ENCODE peak calls at places on chromosomes 16 and 17, in six cellular contexts. One of them, this sample, is unnamed.

GRCh38 chr17:80724723-80725388 is 180.2 kb downstream of the RPTOR start:
- DNase-seq in ureter: no peak
- DNase-seq in COR-L47: no peak
- DNase-seq in activated CD4-positive, alpha-beta T cell treated with anti-CD3 and anti-CD28 coated beads, Interleukin-2, amount 50 U/mL, for 48 hours: no peak
- DNase-seq in CD8-positive, alpha-beta T cell: no peak
- DNase-seq in left lobe of liver: no peak
- DNase-seq in this sample: no peak

GRCh38 chr16:2212362-2213324 is 2.0 kb upstream of the BRICD5 start:
- DNase-seq in ureter: no peak
- DNase-seq in COR-L47: no peak
- DNase-seq in activated CD4-positive, alpha-beta T cell treated with anti-CD3 and anti-CD28 coated beads, Interleukin-2, amount 50 U/mL, for 48 hours: no peak
- DNase-seq in CD8-positive, alpha-beta T cell: no peak
- DNase-seq in left lobe of liver: no peak
- DNase-seq in this sample: no peak

GRCh38 chr17:65277576-65277975 is 140.4 kb downstream of the RGS9 start:
- DNase-seq in ureter: no peak
- DNase-seq in COR-L47: no peak
- DNase-seq in activated CD4-positive, alpha-beta T cell treated with anti-CD3 and anti-CD28 coated beads, Interleukin-2, amount 50 U/mL, for 48 hours: no peak
- DNase-seq in CD8-positive, alpha-beta T cell: no peak
- DNase-seq in left lobe of liver: no peak
- DNase-seq in this sample: no peak

GRCh38 chr17:50634123-50634914 is at the start of gene ABCC3:
- DNase-seq in ureter: peak
- DNase-seq in COR-L47: no peak
- DNase-seq in activated CD4-positive, alpha-beta T cell treated with anti-CD3 and anti-CD28 coated beads, Interleukin-2, amount 50 U/mL, for 48 hours: no peak
- DNase-seq in CD8-positive, alpha-beta T cell: no peak
- DNase-seq in left lobe of liver: peak
- DNase-seq in this sample: no peak

GRCh38 chr16:67874147-67874771 is 1.4 kb downstream of the EDC4 start:
- DNase-seq in ureter: no peak
- DNase-seq in COR-L47: no peak
- DNase-seq in activated CD4-positive, alpha-beta T cell treated with anti-CD3 and anti-CD28 coated beads, Interleukin-2, amount 50 U/mL, for 48 hours: peak
- DNase-seq in CD8-positive, alpha-beta T cell: no peak
- DNase-seq in left lobe of liver: no peak
- DNase-seq in this sample: no peak

GRCh38 chr17:5832886-5833285 is 237.3 kb upstream of the WSCD1 start:
- DNase-seq in ureter: no peak
- DNase-seq in COR-L47: peak
- DNase-seq in activated CD4-positive, alpha-beta T cell treated with anti-CD3 and anti-CD28 coated beads, Interleukin-2, amount 50 U/mL, for 48 hours: no peak
- DNase-seq in CD8-positive, alpha-beta T cell: no peak
- DNase-seq in left lobe of liver: no peak
- DNase-seq in this sample: no peak

GRCh38 chr16:75965504-75966374 is 239.4 kb upstream of the CPHXL start:
- DNase-seq in ureter: no peak
- DNase-seq in COR-L47: no peak
- DNase-seq in activated CD4-positive, alpha-beta T cell treated with anti-CD3 and anti-CD28 coated beads, Interleukin-2, amount 50 U/mL, for 48 hours: no peak
- DNase-seq in CD8-positive, alpha-beta T cell: no peak
- DNase-seq in left lobe of liver: no peak
- DNase-seq in this sample: no peak

GRCh38 chr17:67221062-67221998 is 23.7 kb downstream of the HELZ start:
- DNase-seq in ureter: no peak
- DNase-seq in COR-L47: peak
- DNase-seq in activated CD4-positive, alpha-beta T cell treated with anti-CD3 and anti-CD28 coated beads, Interleukin-2, amount 50 U/mL, for 48 hours: no peak
- DNase-seq in CD8-positive, alpha-beta T cell: peak
- DNase-seq in left lobe of liver: no peak
- DNase-seq in this sample: no peak

GRCh38 chr17:6456321-6456720 is 12.1 kb downstream of the PIMREG start:
- DNase-seq in ureter: no peak
- DNase-seq in COR-L47: no peak
- DNase-seq in activated CD4-positive, alpha-beta T cell treated with anti-CD3 and anti-CD28 coated beads, Interleukin-2, amount 50 U/mL, for 48 hours: no peak
- DNase-seq in CD8-positive, alpha-beta T cell: no peak
- DNase-seq in left lobe of liver: no peak
- DNase-seq in this sample: no peak

GRCh38 chr17:53649201-53649600 is 173.5 kb upstream of the KIF2B start:
- DNase-seq in ureter: no peak
- DNase-seq in COR-L47: no peak
- DNase-seq in activated CD4-positive, alpha-beta T cell treated with anti-CD3 and anti-CD28 coated beads, Interleukin-2, amount 50 U/mL, for 48 hours: no peak
- DNase-seq in CD8-positive, alpha-beta T cell: no peak
- DNase-seq in left lobe of liver: no peak
- DNase-seq in this sample: no peak

GRCh38 chr16:67562918-67563707 is 787 bp downstream of the CTCF start:
- DNase-seq in ureter: no peak
- DNase-seq in COR-L47: peak
- DNase-seq in activated CD4-positive, alpha-beta T cell treated with anti-CD3 and anti-CD28 coated beads, Interleukin-2, amount 50 U/mL, for 48 hours: peak
- DNase-seq in CD8-positive, alpha-beta T cell: peak
- DNase-seq in left lobe of liver: peak
- DNase-seq in this sample: no peak

GRCh38 chr16:27226476-27226875 is 23.1 kb downstream of the KDM8 start:
- DNase-seq in ureter: no peak
- DNase-seq in COR-L47: peak
- DNase-seq in activated CD4-positive, alpha-beta T cell treated with anti-CD3 and anti-CD28 coated beads, Interleukin-2, amount 50 U/mL, for 48 hours: no peak
- DNase-seq in CD8-positive, alpha-beta T cell: no peak
- DNase-seq in left lobe of liver: no peak
- DNase-seq in this sample: no peak

GRCh38 chr17:47253541-47254402 is at the start of gene ITGB3:
- DNase-seq in ureter: peak
- DNase-seq in COR-L47: peak
- DNase-seq in activated CD4-positive, alpha-beta T cell treated with anti-CD3 and anti-CD28 coated beads, Interleukin-2, amount 50 U/mL, for 48 hours: peak
- DNase-seq in CD8-positive, alpha-beta T cell: peak
- DNase-seq in left lobe of liver: peak
- DNase-seq in this sample: peak

GRCh38 chr17:76296186-76296585 is 11.9 kb downstream of the QRICH2 start:
- DNase-seq in ureter: no peak
- DNase-seq in COR-L47: no peak
- DNase-seq in activated CD4-positive, alpha-beta T cell treated with anti-CD3 and anti-CD28 coated beads, Interleukin-2, amount 50 U/mL, for 48 hours: no peak
- DNase-seq in CD8-positive, alpha-beta T cell: no peak
- DNase-seq in left lobe of liver: no peak
- DNase-seq in this sample: no peak